ENCODE peak calls at places on chromosomes 2 and 18, in ten cellular contexts. One of them, this sample, is unnamed.

GRCh38 chr2:153133716-153134115 is 344.8 kb downstream of the RPRM start:
- DNase-seq in sigmoid colon: no peak
- DNase-seq in Peyer's patch: no peak
- DNase-seq in CD4-positive, alpha-beta T cell: no peak
- DNase-seq in cardiac muscle cell: no peak
- DNase-seq in adipocyte: no peak
- DNase-seq in PC-3: no peak
- DNase-seq in keratinocyte: no peak
- DNase-seq in IMR-90: no peak
- DNase-seq in CD8-positive, alpha-beta memory T cell: no peak
- DNase-seq in this sample: no peak

GRCh38 chr2:33645861-33646260 is 46.8 kb upstream of the FAM98A start:
- DNase-seq in sigmoid colon: no peak
- DNase-seq in PC-3: peak; percentile 79
- DNase-seq in adipocyte: peak; percentile 85
- DNase-seq in keratinocyte: no peak
- DNase-seq in cardiac muscle cell: peak; percentile 1
- DNase-seq in Peyer's patch: no peak
- DNase-seq in IMR-90: peak; percentile 31
- DNase-seq in CD4-positive, alpha-beta T cell: no peak
- DNase-seq in CD8-positive, alpha-beta memory T cell: no peak
- DNase-seq in this sample: peak; percentile 23

GRCh38 chr2:31526946-31527345 is 53.8 kb downstream of the SRD5A2 start:
- DNase-seq in sigmoid colon: no peak
- DNase-seq in Peyer's patch: no peak
- DNase-seq in PC-3: no peak
- DNase-seq in adipocyte: peak; percentile 61
- DNase-seq in CD4-positive, alpha-beta T cell: no peak
- DNase-seq in CD8-positive, alpha-beta memory T cell: no peak
- DNase-seq in IMR-90: no peak
- DNase-seq in cardiac muscle cell: no peak
- DNase-seq in keratinocyte: no peak
- DNase-seq in this sample: no peak

GRCh38 chr18:43596106-43596712 is 318.9 kb upstream of the SYT4 start:
- DNase-seq in adipocyte: peak; percentile 63
- DNase-seq in cardiac muscle cell: peak; percentile 46
- DNase-seq in PC-3: peak; percentile 42
- DNase-seq in CD4-positive, alpha-beta T cell: no peak
- DNase-seq in CD8-positive, alpha-beta memory T cell: no peak
- DNase-seq in sigmoid colon: no peak
- DNase-seq in Peyer's patch: no peak
- DNase-seq in keratinocyte: no peak
- DNase-seq in IMR-90: peak; percentile 29
- DNase-seq in this sample: peak; percentile 52

GRCh38 chr2:167933097-167933814 is 314.1 kb downstream of the STK39 start:
- DNase-seq in IMR-90: no peak
- DNase-seq in keratinocyte: no peak
- DNase-seq in CD8-positive, alpha-beta memory T cell: no peak
- DNase-seq in sigmoid colon: no peak
- DNase-seq in PC-3: no peak
- DNase-seq in adipocyte: no peak
- DNase-seq in cardiac muscle cell: no peak
- DNase-seq in CD4-positive, alpha-beta T cell: no peak
- DNase-seq in Peyer's patch: no peak
- DNase-seq in this sample: no peak

GRCh38 chr2:8278709-8279354 is 403.0 kb upstream of the ID2 start:
- DNase-seq in keratinocyte: no peak
- DNase-seq in CD8-positive, alpha-beta memory T cell: no peak
- DNase-seq in adipocyte: no peak
- DNase-seq in IMR-90: no peak
- DNase-seq in Peyer's patch: no peak
- DNase-seq in sigmoid colon: no peak
- DNase-seq in CD4-positive, alpha-beta T cell: no peak
- DNase-seq in cardiac muscle cell: peak; percentile 2
- DNase-seq in PC-3: no peak
- DNase-seq in this sample: no peak

GRCh38 chr2:150107816-150108215 is 379.7 kb downstream of the RND3 start:
- DNase-seq in CD4-positive, alpha-beta T cell: no peak
- DNase-seq in cardiac muscle cell: peak; percentile 31
- DNase-seq in keratinocyte: peak; percentile 41
- DNase-seq in PC-3: peak; percentile 68
- DNase-seq in adipocyte: peak; percentile 26
- DNase-seq in IMR-90: no peak
- DNase-seq in CD8-positive, alpha-beta memory T cell: no peak
- DNase-seq in Peyer's patch: no peak
- DNase-seq in sigmoid colon: no peak
- DNase-seq in this sample: peak; percentile 97

GRCh38 chr2:235820571-235820970 is 326.7 kb downstream of the AGAP1 start:
- DNase-seq in Peyer's patch: no peak
- DNase-seq in CD8-positive, alpha-beta memory T cell: no peak
- DNase-seq in keratinocyte: no peak
- DNase-seq in CD4-positive, alpha-beta T cell: no peak
- DNase-seq in adipocyte: peak; percentile 4
- DNase-seq in sigmoid colon: no peak
- DNase-seq in cardiac muscle cell: peak; percentile 14
- DNase-seq in IMR-90: peak; percentile 68
- DNase-seq in PC-3: no peak
- DNase-seq in this sample: peak; percentile 8

GRCh38 chr2:150647943-150648342 is 160.5 kb upstream of the RND3 start:
- DNase-seq in CD4-positive, alpha-beta T cell: no peak
- DNase-seq in sigmoid colon: no peak
- DNase-seq in cardiac muscle cell: no peak
- DNase-seq in CD8-positive, alpha-beta memory T cell: no peak
- DNase-seq in Peyer's patch: no peak
- DNase-seq in IMR-90: no peak
- DNase-seq in PC-3: peak; percentile 41
- DNase-seq in keratinocyte: no peak
- DNase-seq in adipocyte: no peak
- DNase-seq in this sample: peak; percentile 45

GRCh38 chr2:236563953-236564352 is 5.7 kb upstream of the ACKR3 start:
- DNase-seq in cardiac muscle cell: no peak
- DNase-seq in sigmoid colon: no peak
- DNase-seq in adipocyte: no peak
- DNase-seq in PC-3: no peak
- DNase-seq in keratinocyte: no peak
- DNase-seq in IMR-90: no peak
- DNase-seq in Peyer's patch: no peak
- DNase-seq in CD4-positive, alpha-beta T cell: no peak
- DNase-seq in CD8-positive, alpha-beta memory T cell: no peak
- DNase-seq in this sample: no peak

GRCh38 chr2:234051374-234052070 is 1.0 kb downstream of the SPP2 start:
- DNase-seq in CD8-positive, alpha-beta memory T cell: no peak
- DNase-seq in CD4-positive, alpha-beta T cell: no peak
- DNase-seq in PC-3: peak; percentile 23
- DNase-seq in Peyer's patch: no peak
- DNase-seq in cardiac muscle cell: no peak
- DNase-seq in IMR-90: peak; percentile 31
- DNase-seq in adipocyte: no peak
- DNase-seq in keratinocyte: no peak
- DNase-seq in sigmoid colon: no peak
- DNase-seq in this sample: peak; percentile 78

GRCh38 chr2:34025196-34025595 is 426.1 kb upstream of the FAM98A start:
- DNase-seq in cardiac muscle cell: no peak
- DNase-seq in CD8-positive, alpha-beta memory T cell: no peak
- DNase-seq in CD4-positive, alpha-beta T cell: no peak
- DNase-seq in adipocyte: no peak
- DNase-seq in IMR-90: no peak
- DNase-seq in keratinocyte: no peak
- DNase-seq in Peyer's patch: no peak
- DNase-seq in PC-3: no peak
- DNase-seq in sigmoid colon: no peak
- DNase-seq in this sample: no peak

GRCh38 chr2:109376796-109377495 is 236.8 kb downstream of the SEPTIN10 start:
- DNase-seq in adipocyte: no peak
- DNase-seq in keratinocyte: no peak
- DNase-seq in Peyer's patch: peak; percentile 41
- DNase-seq in IMR-90: peak; percentile 54
- DNase-seq in CD4-positive, alpha-beta T cell: no peak
- DNase-seq in CD8-positive, alpha-beta memory T cell: no peak
- DNase-seq in PC-3: no peak
- DNase-seq in cardiac muscle cell: no peak
- DNase-seq in sigmoid colon: peak; percentile 42
- DNase-seq in this sample: no peak

GRCh38 chr2:168184896-168185513 is 62.4 kb downstream of the STK39 start:
- DNase-seq in cardiac muscle cell: no peak
- DNase-seq in Peyer's patch: no peak
- DNase-seq in sigmoid colon: no peak
- DNase-seq in PC-3: no peak
- DNase-seq in CD8-positive, alpha-beta memory T cell: no peak
- DNase-seq in IMR-90: no peak
- DNase-seq in CD4-positive, alpha-beta T cell: no peak
- DNase-seq in keratinocyte: peak; percentile 25
- DNase-seq in adipocyte: no peak
- DNase-seq in this sample: peak; percentile 87

DNA sequence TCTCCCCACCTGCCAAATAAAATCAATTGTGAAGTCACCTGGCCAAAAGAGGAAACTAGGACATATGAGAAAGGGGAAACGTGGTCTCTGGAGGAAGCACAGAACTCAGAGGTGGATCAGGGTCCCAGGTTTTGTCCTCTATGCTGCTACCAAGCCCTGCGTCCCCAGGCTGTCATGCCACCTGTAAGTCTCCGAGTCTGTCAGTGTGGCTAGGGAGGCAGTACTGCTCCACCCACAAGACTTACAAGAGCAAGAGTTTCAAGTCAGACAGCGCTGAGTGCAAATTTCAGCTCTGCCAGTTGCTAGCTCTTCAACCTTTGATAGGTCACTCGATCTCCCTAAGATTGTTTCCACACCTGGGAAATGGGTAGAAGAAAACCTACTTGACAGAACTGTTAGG is 98.6 kb downstream of the C1QL2 start:
- DNase-seq in Peyer's patch: no peak
- DNase-seq in sigmoid colon: no peak
- DNase-seq in PC-3: no peak
- DNase-seq in adipocyte: no peak
- DNase-seq in CD8-positive, alpha-beta memory T cell: no peak
- DNase-seq in cardiac muscle cell: no peak
- DNase-seq in IMR-90: no peak
- DNase-seq in CD4-positive, alpha-beta T cell: no peak
- DNase-seq in keratinocyte: no peak
- DNase-seq in this sample: no peak
- H3K27me3 ChIP-seq in Peyer's patch: no peaks in the 10 kb centered on the region
- H3K27me3 ChIP-seq in sigmoid colon: no peaks in the 10 kb centered on the region
- H3K27me3 ChIP-seq in PC-3: peaks cover 33% of the 10 kb centered on the region
- H3K27me3 ChIP-seq in adipocyte: peaks cover 24% of the 10 kb centered on the region
- H3K27me3 ChIP-seq in CD8-positive, alpha-beta memory T cell: no peaks in the 10 kb centered on the region
- H3K27me3 ChIP-seq in cardiac muscle cell: no peaks in the 10 kb centered on the region
- H3K27me3 ChIP-seq in IMR-90: no peaks in the 10 kb centered on the region
- H3K27me3 ChIP-seq in CD4-positive, alpha-beta T cell: no peaks in the 10 kb centered on the region
- H3K27me3 ChIP-seq in keratinocyte: peaks cover 4% of the 10 kb centered on the region
- H3K27me3 ChIP-seq in this sample: peaks cover 2% of the 10 kb centered on the region

GRCh38 chr2:95077893-95078603 is 43.6 kb downstream of the MRPS5 start:
- DNase-seq in keratinocyte: no peak
- DNase-seq in PC-3: no peak
- DNase-seq in sigmoid colon: no peak
- DNase-seq in CD8-positive, alpha-beta memory T cell: no peak
- DNase-seq in adipocyte: no peak
- DNase-seq in Peyer's patch: no peak
- DNase-seq in CD4-positive, alpha-beta T cell: no peak
- DNase-seq in cardiac muscle cell: no peak
- DNase-seq in IMR-90: no peak
- DNase-seq in this sample: no peak
- H3K27me3 ChIP-seq in keratinocyte: peaks cover 47% of the 10 kb centered on the region
- H3K27me3 ChIP-seq in PC-3: no peaks in the 10 kb centered on the region
- H3K27me3 ChIP-seq in sigmoid colon: peaks cover 53% of the 10 kb centered on the region
- H3K27me3 ChIP-seq in CD8-positive, alpha-beta memory T cell: no peaks in the 10 kb centered on the region
- H3K27me3 ChIP-seq in adipocyte: peaks cover 44% of the 10 kb centered on the region
- H3K27me3 ChIP-seq in Peyer's patch: no peaks in the 10 kb centered on the region
- H3K27me3 ChIP-seq in CD4-positive, alpha-beta T cell: no peaks in the 10 kb centered on the region
- H3K27me3 ChIP-seq in cardiac muscle cell: peaks cover 12% of the 10 kb centered on the region
- H3K27me3 ChIP-seq in IMR-90: peaks cover 39% of the 10 kb centered on the region
- H3K27me3 ChIP-seq in this sample: peaks cover 8% of the 10 kb centered on the region

DNA sequence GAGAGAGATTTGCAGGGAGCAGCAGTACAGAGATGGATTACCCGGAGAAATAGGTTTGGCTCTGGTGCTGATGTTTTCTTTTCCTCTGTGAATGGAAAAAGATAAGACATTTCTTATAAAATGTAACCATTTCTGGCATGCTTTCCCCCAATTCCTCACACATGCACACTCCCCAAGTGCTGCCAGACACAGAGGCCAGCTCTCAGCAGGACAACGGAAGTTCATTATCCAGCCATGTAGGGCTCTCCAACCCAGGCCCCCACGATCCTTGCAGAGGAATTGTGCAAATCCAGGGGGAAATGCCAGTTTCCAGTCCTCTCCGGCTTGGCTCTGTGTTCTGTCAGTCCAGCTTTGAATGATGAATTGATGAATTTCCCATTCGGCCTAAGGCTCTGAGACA is 224.4 kb upstream of the MGAT5 start:
- DNase-seq in sigmoid colon: no peak
- DNase-seq in CD4-positive, alpha-beta T cell: no peak
- DNase-seq in CD8-positive, alpha-beta memory T cell: no peak
- DNase-seq in keratinocyte: no peak
- DNase-seq in Peyer's patch: no peak
- DNase-seq in IMR-90: no peak
- DNase-seq in cardiac muscle cell: no peak
- DNase-seq in PC-3: no peak
- DNase-seq in adipocyte: no peak
- DNase-seq in this sample: no peak
- H3K27me3 ChIP-seq in sigmoid colon: peaks cover 19% of the 10 kb centered on the region
- H3K27me3 ChIP-seq in CD4-positive, alpha-beta T cell: peaks cover 29% of the 10 kb centered on the region
- H3K27me3 ChIP-seq in CD8-positive, alpha-beta memory T cell: no peaks in the 10 kb centered on the region
- H3K27me3 ChIP-seq in keratinocyte: peaks cover 27% of the 10 kb centered on the region
- H3K27me3 ChIP-seq in Peyer's patch: no peaks in the 10 kb centered on the region
- H3K27me3 ChIP-seq in IMR-90: peaks cover 13% of the 10 kb centered on the region
- H3K27me3 ChIP-seq in cardiac muscle cell: no peaks in the 10 kb centered on the region
- H3K27me3 ChIP-seq in PC-3: peaks cover 60% of the 10 kb centered on the region
- H3K27me3 ChIP-seq in adipocyte: peaks cover 30% of the 10 kb centered on the region
- H3K27me3 ChIP-seq in this sample: peaks cover 2% of the 10 kb centered on the region

GRCh38 chr2:41826921-41827320 is 220.9 kb upstream of the PKDCC start:
- DNase-seq in CD4-positive, alpha-beta T cell: no peak
- DNase-seq in IMR-90: no peak
- DNase-seq in sigmoid colon: no peak
- DNase-seq in adipocyte: no peak
- DNase-seq in Peyer's patch: no peak
- DNase-seq in CD8-positive, alpha-beta memory T cell: no peak
- DNase-seq in keratinocyte: no peak
- DNase-seq in PC-3: no peak
- DNase-seq in cardiac muscle cell: no peak
- DNase-seq in this sample: no peak

GRCh38 chr2:41830600-41830999 is 217.2 kb upstream of the PKDCC start:
- DNase-seq in sigmoid colon: no peak
- DNase-seq in adipocyte: no peak
- DNase-seq in keratinocyte: no peak
- DNase-seq in CD4-positive, alpha-beta T cell: no peak
- DNase-seq in cardiac muscle cell: no peak
- DNase-seq in PC-3: no peak
- DNase-seq in Peyer's patch: no peak
- DNase-seq in IMR-90: no peak
- DNase-seq in CD8-positive, alpha-beta memory T cell: no peak
- DNase-seq in this sample: no peak

GRCh38 chr2:41829011-41829500 is 218.8 kb upstream of the PKDCC start:
- DNase-seq in sigmoid colon: no peak
- DNase-seq in CD4-positive, alpha-beta T cell: no peak
- DNase-seq in adipocyte: no peak
- DNase-seq in cardiac muscle cell: no peak
- DNase-seq in CD8-positive, alpha-beta memory T cell: no peak
- DNase-seq in Peyer's patch: no peak
- DNase-seq in keratinocyte: no peak
- DNase-seq in PC-3: no peak
- DNase-seq in IMR-90: no peak
- DNase-seq in this sample: no peak

GRCh38 chr2:41828052-41828643 is 219.7 kb upstream of the PKDCC start:
- DNase-seq in sigmoid colon: no peak
- DNase-seq in Peyer's patch: no peak
- DNase-seq in keratinocyte: no peak
- DNase-seq in CD8-positive, alpha-beta memory T cell: no peak
- DNase-seq in cardiac muscle cell: no peak
- DNase-seq in PC-3: no peak
- DNase-seq in adipocyte: no peak
- DNase-seq in CD4-positive, alpha-beta T cell: no peak
- DNase-seq in IMR-90: no peak
- DNase-seq in this sample: no peak

GRCh38 chr2:41827354-41827971 is 220.4 kb upstream of the PKDCC start:
- DNase-seq in cardiac muscle cell: no peak
- DNase-seq in CD8-positive, alpha-beta memory T cell: no peak
- DNase-seq in PC-3: no peak
- DNase-seq in adipocyte: no peak
- DNase-seq in keratinocyte: no peak
- DNase-seq in IMR-90: no peak
- DNase-seq in CD4-positive, alpha-beta T cell: no peak
- DNase-seq in Peyer's patch: no peak
- DNase-seq in sigmoid colon: no peak
- DNase-seq in this sample: no peak
- H3K27me3 ChIP-seq in cardiac muscle cell: peaks cover 10% of the 10 kb centered on the region
- H3K27me3 ChIP-seq in CD8-positive, alpha-beta memory T cell: no peaks in the 10 kb centered on the region
- H3K27me3 ChIP-seq in PC-3: peaks cover 78% of the 10 kb centered on the region
- H3K27me3 ChIP-seq in adipocyte: peaks cover 7% of the 10 kb centered on the region
- H3K27me3 ChIP-seq in keratinocyte: no peaks in the 10 kb centered on the region
- H3K27me3 ChIP-seq in IMR-90: peaks cover 10% of the 10 kb centered on the region
- H3K27me3 ChIP-seq in CD4-positive, alpha-beta T cell: peaks cover 12% of the 10 kb centered on the region
- H3K27me3 ChIP-seq in Peyer's patch: no peaks in the 10 kb centered on the region
- H3K27me3 ChIP-seq in sigmoid colon: peaks cover 4% of the 10 kb centered on the region
- H3K27me3 ChIP-seq in this sample: no peaks in the 10 kb centered on the region

This sample was measured in bronchial epithelial cell.